ENCODE peak calls at places on chromosomes 4 and X, in eight cellular contexts. One of them, this sample, is unnamed.

GRCh38 chr4:152385551-152385950 is 150.3 kb downstream of the FBXW7 start:
- DNase-seq in HT-29: peak; percentile 14
- DNase-seq in T-helper 2 cell: no peak
- DNase-seq in central memory CD8-positive, alpha-beta T cell: no peak
- DNase-seq in mesothelial cell of epicardium: no peak
- DNase-seq in NCI-H526 treated with DMSO at 0.1 percent for 48 hours: no peak
- DNase-seq in activated naive CD8-positive, alpha-beta T cell treated with anti-CD3 and anti-CD28 coated beads for 36 hours: no peak
- DNase-seq in NCI-H1694: peak; percentile 15
- DNase-seq in this sample: no peak

GRCh38 chr4:129926936-129927335 is 831.0 kb downstream of the C4orf33 start:
- DNase-seq in HT-29: peak; percentile 14
- DNase-seq in T-helper 2 cell: no peak
- DNase-seq in central memory CD8-positive, alpha-beta T cell: no peak
- DNase-seq in mesothelial cell of epicardium: no peak
- DNase-seq in NCI-H526 treated with DMSO at 0.1 percent for 48 hours: no peak
- DNase-seq in activated naive CD8-positive, alpha-beta T cell treated with anti-CD3 and anti-CD28 coated beads for 36 hours: no peak
- DNase-seq in NCI-H1694: peak; percentile 1
- DNase-seq in this sample: no peak

GRCh38 chr4:59223292-59223941 is 1976.7 kb upstream of the ADGRL3 start:
- DNase-seq in HT-29: no peak
- DNase-seq in T-helper 2 cell: no peak
- DNase-seq in central memory CD8-positive, alpha-beta T cell: no peak
- DNase-seq in mesothelial cell of epicardium: no peak
- DNase-seq in NCI-H526 treated with DMSO at 0.1 percent for 48 hours: no peak
- DNase-seq in activated naive CD8-positive, alpha-beta T cell treated with anti-CD3 and anti-CD28 coated beads for 36 hours: no peak
- DNase-seq in NCI-H1694: no peak
- DNase-seq in this sample: no peak

GRCh38 chr4:91127891-91128290 is 1000.7 kb downstream of the CCSER1 start:
- DNase-seq in HT-29: no peak
- DNase-seq in T-helper 2 cell: no peak
- DNase-seq in central memory CD8-positive, alpha-beta T cell: no peak
- DNase-seq in mesothelial cell of epicardium: no peak
- DNase-seq in NCI-H526 treated with DMSO at 0.1 percent for 48 hours: no peak
- DNase-seq in activated naive CD8-positive, alpha-beta T cell treated with anti-CD3 and anti-CD28 coated beads for 36 hours: no peak
- DNase-seq in NCI-H1694: no peak
- DNase-seq in this sample: no peak

GRCh38 chrX:52988985-52989917 is 30.9 kb upstream of the FAM156A start:
- DNase-seq in HT-29: no peak
- DNase-seq in T-helper 2 cell: no peak
- DNase-seq in central memory CD8-positive, alpha-beta T cell: no peak
- DNase-seq in mesothelial cell of epicardium: peak; percentile 14
- DNase-seq in NCI-H526 treated with DMSO at 0.1 percent for 48 hours: no peak
- DNase-seq in activated naive CD8-positive, alpha-beta T cell treated with anti-CD3 and anti-CD28 coated beads for 36 hours: no peak
- DNase-seq in NCI-H1694: no peak
- DNase-seq in this sample: no peak

GRCh38 chr4:82284475-82284857 is 89.3 kb downstream of the HNRNPD start:
- DNase-seq in HT-29: no peak
- DNase-seq in T-helper 2 cell: no peak
- DNase-seq in central memory CD8-positive, alpha-beta T cell: no peak
- DNase-seq in mesothelial cell of epicardium: no peak
- DNase-seq in NCI-H526 treated with DMSO at 0.1 percent for 48 hours: no peak
- DNase-seq in activated naive CD8-positive, alpha-beta T cell treated with anti-CD3 and anti-CD28 coated beads for 36 hours: no peak
- DNase-seq in NCI-H1694: no peak
- DNase-seq in this sample: no peak

GRCh38 chr4:149751174-149751573 is 64.5 kb downstream of the IQCM start:
- DNase-seq in HT-29: no peak
- DNase-seq in T-helper 2 cell: no peak
- DNase-seq in central memory CD8-positive, alpha-beta T cell: no peak
- DNase-seq in mesothelial cell of epicardium: no peak
- DNase-seq in NCI-H526 treated with DMSO at 0.1 percent for 48 hours: no peak
- DNase-seq in activated naive CD8-positive, alpha-beta T cell treated with anti-CD3 and anti-CD28 coated beads for 36 hours: no peak
- DNase-seq in NCI-H1694: no peak
- DNase-seq in this sample: no peak

GRCh38 chr4:151719045-151719743 is 41.6 kb downstream of the GATB start:
- DNase-seq in HT-29: no peak
- DNase-seq in T-helper 2 cell: no peak
- DNase-seq in central memory CD8-positive, alpha-beta T cell: no peak
- DNase-seq in mesothelial cell of epicardium: no peak
- DNase-seq in NCI-H526 treated with DMSO at 0.1 percent for 48 hours: no peak
- DNase-seq in activated naive CD8-positive, alpha-beta T cell treated with anti-CD3 and anti-CD28 coated beads for 36 hours: no peak
- DNase-seq in NCI-H1694: no peak
- DNase-seq in this sample: no peak